ENCODE peak calls at places on chromosomes 6 and 20, in four cellular contexts. E is GM12878, P is K562, Z is HepG2. Y is an unnamed sample.

GRCh38 chr6:166462461-166463135 is 79.9 kb upstream of the MPC1 start:
- DNase-seq in E (no peak), P (no peak), Z (no peak), Y (no peak)

GRCh38 chr6:89874438-89874837 is 19.8 kb upstream of the GJA10 start:
- DNase-seq in Z (no peak), E (no peak), P (peak), Y (no peak)

GRCh38 chr6:46781478-46782378 is 11.5 kb upstream of the MEP1A start:
- DNase-seq in P (peak), Z (peak), E (no peak), Y (peak)

GRCh38 chr6:14585689-14586088 is 468.1 kb downstream of the CD83 start:
- DNase-seq in Z (no peak), P (no peak), E (no peak), Y (no peak)

GRCh38 chr20:32232487-32232886 is 24.8 kb downstream of the POFUT1 start:
- DNase-seq in P (no peak), E (no peak), Z (no peak), Y (no peak)

GRCh38 chr6:163565140-163565539 is 150.6 kb downstream of the QKI start:
- DNase-seq in E (no peak), P (no peak), Z (no peak), Y (no peak)

GRCh38 chr6:36977470-36977941 is 8.5 kb downstream of the MTCH1 start:
- DNase-seq in P (peak), Z (no peak), E (no peak), Y (peak)

GRCh38 chr20:31494131-31494530 is 19.0 kb downstream of the REM1 start:
- DNase-seq in P (peak), E (no peak), Z (peak), Y (peak)

GRCh38 chr20:56778765-56779195 is 149.7 kb downstream of the TFAP2C start:
- DNase-seq in Z (no peak), P (no peak), E (no peak), Y (no peak)

GRCh38 chr6:72031471-72031870 is 145.1 kb downstream of the RIMS1 start:
- DNase-seq in Z (no peak), P (no peak), E (no peak), Y (no peak)

GRCh38 chr6:17385660-17386059 is 7.7 kb upstream of the CAP2 start:
- DNase-seq in Z (no peak), E (no peak), P (no peak), Y (no peak)

GRCh38 chr6:19342616-19343015 is 494.6 kb upstream of the ID4 start:
- DNase-seq in E (no peak), Z (no peak), P (no peak), Y (no peak)

GRCh38 chr6:47168176-47168575 is 126.0 kb upstream of the ADGRF1 start:
- DNase-seq in E (no peak), P (no peak), Z (peak), Y (peak)

GRCh38 chr20:4217349-4217761 is 202.0 kb upstream of the RNF24 start:
- DNase-seq in E (no peak), P (no peak), Z (peak), Y (no peak)

GRCh38 chr20:23459431-23460112 is 6.9 kb upstream of the CST11 start:
- DNase-seq in E (no peak), P (no peak), Z (no peak), Y (no peak)

GRCh38 chr20:2005831-2006426 is 12.1 kb upstream of the PDYN start:
- DNase-seq in E (no peak), Z (peak), P (peak), Y (peak)

GRCh38 chr6:77181749-77182148 is 281.5 kb downstream of the HTR1B start:
- DNase-seq in P (no peak), Z (no peak), E (no peak), Y (no peak)

GRCh38 chr6:45655630-45656422 is 278.1 kb upstream of the SUPT3H start:
- DNase-seq in P (no peak), Z (no peak), E (no peak), Y (no peak)

GRCh38 chr6:33602180-33602579 is 18.9 kb upstream of the ITPR3 start:
- DNase-seq in Z (no peak), E (no peak), P (no peak), Y (no peak)

GRCh38 chr6:129749749-129750120 is 39.8 kb upstream of the ARHGAP18 start:
- DNase-seq in Z (no peak), E (peak), P (peak), Y (no peak)

GRCh38 chr20:40160151-40160550 is 528.9 kb downstream of the MAFB start:
- DNase-seq in E (peak), P (peak), Z (peak), Y (peak)

GRCh38 chr6:106138151-106138550 is 52.0 kb downstream of the PRDM1 start:
- DNase-seq in P (no peak), E (no peak), Z (no peak), Y (no peak)

GRCh38 chr6:163398796-163399195 is 15.7 kb upstream of the QKI start:
- DNase-seq in E (no peak), Z (no peak), P (no peak), Y (no peak)

GRCh38 chr20:52983726-52984450 is 11.7 kb downstream of the TSHZ2 start:
- DNase-seq in P (no peak), E (no peak), Z (no peak), Y (no peak)

GRCh38 chr20:45289942-45290676 is 16.5 kb upstream of the RBPJL start:
- DNase-seq in E (no peak), Z (no peak), P (no peak), Y (no peak)

GRCh38 chr6:151372164-151372563 is 19.2 kb downstream of the ZBTB2 start:
- DNase-seq in E (no peak), Z (no peak), P (no peak), Y (no peak)

GRCh38 chr6:48426636-48427035 is 315.6 kb upstream of the PTCHD4 start:
- DNase-seq in P (no peak), Z (no peak), E (no peak), Y (no peak)
- TF ChIP-seq FOXK2 in P (no peak), Z (no peak), E (no peak), Y (no peak)

GRCh38 chr20:6636209-6637159 is 131.0 kb upstream of the BMP2 start:
- DNase-seq in P (no peak), Z (peak), E (no peak), Y (peak)
- TF ChIP-seq FOXK2 in P (no peak), Z (no peak), E (no peak), Y (no peak)

GRCh38 chr6:167676000-167676665 is 150.6 kb upstream of the AFDN start:
- DNase-seq in E (no peak), P (no peak), Z (peak), Y (no peak)

GRCh38 chr6:167679137-167679736 is 147.5 kb upstream of the AFDN start:
- DNase-seq in Z (no peak), P (no peak), E (no peak), Y (no peak)

GRCh38 chr6:167677422-167677789 is 149.3 kb upstream of the AFDN start:
- DNase-seq in Z (no peak), E (no peak), P (no peak), Y (no peak)

GRCh38 chr6:167678102-167679101 is 148.3 kb upstream of the AFDN start:
- DNase-seq in E (no peak), Z (peak), P (no peak), Y (no peak)

GRCh38 chr6:167676666-167677421 is 149.9 kb upstream of the AFDN start:
- DNase-seq in E (no peak), P (no peak), Z (peak), Y (no peak)
- TF ChIP-seq FOXK2 in E (no peak), P (no peak), Z (no peak), Y (no peak)

DNA sequence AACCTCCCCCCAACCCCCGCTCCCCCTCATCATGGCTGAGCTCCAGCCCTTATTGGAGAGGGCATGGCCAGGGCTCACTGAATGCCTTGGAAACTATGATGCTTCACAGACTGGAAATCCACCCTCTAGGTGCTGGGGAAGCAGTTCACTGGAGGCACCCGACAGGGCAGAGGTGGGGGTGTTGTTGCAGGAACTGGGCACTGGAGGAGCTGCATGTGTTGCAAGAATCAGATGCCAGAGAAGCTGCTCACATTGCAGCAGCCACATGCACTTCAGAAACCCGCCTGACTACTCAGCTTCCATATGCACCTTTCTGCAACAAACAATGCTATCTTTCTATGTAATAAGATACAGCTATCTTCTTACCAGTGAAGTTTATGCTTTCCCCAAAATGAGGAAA is 7.9 kb upstream of the TBPL1 start:
- DNase-seq in P (no peak), Z (peak), E (no peak), Y (no peak)
- TF ChIP-seq FOXK2 in P (no peak), Z (no peak), E (no peak), Y (no peak)

DNA sequence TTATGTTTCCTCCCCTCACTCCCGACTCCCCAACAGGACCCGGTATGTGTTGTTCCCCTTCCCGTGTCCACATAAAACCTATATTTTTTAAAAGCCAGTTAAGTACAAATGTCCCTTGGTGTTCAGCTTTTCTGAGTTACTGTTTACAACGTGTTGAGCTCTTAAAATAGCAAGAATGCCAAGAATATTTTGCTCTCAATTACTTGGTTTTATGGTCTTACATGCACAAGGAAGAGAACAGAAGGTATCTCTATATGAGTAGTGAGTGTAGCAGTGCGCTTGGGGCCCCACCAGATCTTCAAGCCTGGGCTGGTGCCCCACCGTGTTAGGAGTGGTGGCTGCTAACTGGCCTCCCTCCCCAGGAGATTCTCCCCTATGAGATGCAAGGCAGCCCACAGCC is 75.3 kb downstream of the RIN2 start:
- DNase-seq in Z (no peak), E (no peak), P (no peak), Y (no peak)
- TF ChIP-seq FOXK2 in Z (no peak), E (no peak), P (no peak), Y (no peak)

GRCh38 chr6:53651764-53652401 is 13.7 kb downstream of the KLHL31 start:
- DNase-seq in P (no peak), Z (peak), E (no peak), Y (peak)
- TF ChIP-seq FOXK2 in P (no peak), Z (no peak), E (no peak), Y (no peak)

DNA sequence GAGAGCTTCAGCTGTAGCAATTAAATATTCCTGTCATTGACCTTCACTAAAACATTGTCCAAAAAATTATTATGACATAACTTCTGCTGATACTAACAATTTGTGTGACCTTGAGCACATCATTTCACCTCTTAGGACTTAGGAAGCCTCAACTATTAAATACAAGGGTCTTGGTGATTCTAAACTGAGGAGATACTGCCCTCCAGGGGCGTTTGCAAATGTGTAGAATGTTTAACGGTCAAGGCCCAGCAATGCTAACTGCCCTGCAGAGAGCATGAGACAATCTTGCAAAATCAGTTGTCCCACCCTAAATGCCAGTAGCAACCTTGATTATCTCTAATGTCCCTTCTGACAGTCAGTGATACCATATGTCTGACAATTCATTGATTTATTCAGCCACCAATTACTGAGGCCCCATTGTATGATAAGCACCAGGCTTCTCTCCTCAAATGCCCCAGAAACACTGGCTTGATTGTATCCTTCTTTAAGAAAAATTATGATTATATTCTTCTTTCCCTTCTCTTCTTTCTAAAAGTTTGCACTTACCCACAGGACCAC is 284.1 kb upstream of the PLN start:
- DNase-seq in Z (peak), E (no peak), P (no peak), Y (peak)
- TF ChIP-seq FOXK2 in Z (no peak), E (no peak), P (no peak), Y (no peak)

DNA sequence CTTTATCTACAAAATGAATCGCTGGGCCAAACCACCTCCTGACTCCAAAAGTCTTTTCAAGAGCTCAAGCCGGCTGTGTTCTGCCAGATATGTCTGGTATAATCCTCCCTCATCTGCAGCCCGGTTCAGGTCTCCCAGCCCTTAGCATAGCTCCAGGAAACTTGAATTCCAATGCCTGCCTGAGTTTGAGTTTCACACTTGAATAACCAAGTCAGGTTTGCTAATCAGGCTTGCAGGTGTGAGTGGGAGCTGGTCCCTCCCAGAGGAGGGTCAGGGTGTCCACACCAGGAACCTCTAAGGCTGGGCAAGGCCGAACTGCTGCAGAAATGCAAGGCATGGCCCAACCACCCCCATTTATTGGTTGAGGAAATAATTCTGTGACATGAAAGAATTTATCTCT is 96.6 kb downstream of the TMEM242 start:
- DNase-seq in E (no peak), Z (no peak), P (peak), Y (no peak)
- TF ChIP-seq FOXK2 in E (no peak), Z (no peak), P (no peak), Y (no peak)

DNA sequence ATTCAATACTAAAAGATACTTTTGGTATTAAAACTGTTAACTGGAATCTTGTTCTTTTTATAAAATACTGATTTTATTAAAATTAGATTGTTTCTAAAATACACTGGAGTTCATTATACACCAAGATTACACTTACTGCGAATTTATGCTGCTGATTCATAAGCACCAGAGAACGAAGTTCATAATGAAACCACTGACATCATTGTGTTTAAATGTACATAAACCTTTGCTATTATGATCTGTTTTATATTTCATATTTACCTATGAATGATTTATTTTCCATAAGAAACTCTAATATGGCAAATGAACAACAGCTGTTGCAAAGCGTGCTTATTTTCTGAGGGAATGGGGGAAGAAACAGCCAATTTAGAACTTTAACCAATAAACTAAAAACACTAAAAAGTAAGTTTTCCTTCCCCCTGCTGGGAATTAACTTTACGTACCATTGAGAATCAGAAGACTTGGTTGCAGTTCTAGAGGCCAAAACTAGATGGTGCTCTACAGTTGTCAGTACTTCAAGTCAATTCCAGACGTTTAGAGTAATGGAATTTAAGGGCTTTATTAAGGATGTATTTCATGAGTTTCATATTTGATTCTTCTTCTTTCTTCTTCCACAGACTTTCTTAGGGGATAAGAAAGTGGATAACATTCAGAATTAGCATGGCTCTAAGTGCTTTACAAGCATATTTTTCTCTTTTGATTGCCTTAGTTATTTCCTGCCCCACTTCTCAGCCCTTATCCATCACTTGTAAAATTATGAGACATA is 30.8 kb upstream of the COL19A1 start:
- DNase-seq in Z (peak), P (peak), E (no peak), Y (peak)
- TF ChIP-seq FOXK2 in Z (no peak), P (no peak), E (no peak), Y (no peak)